ENCODE peak calls at places on chromosomes 6 and 20, in four cellular contexts. Q is esophagus squamous epithelium, L is left ventricle myocardium inferior, K is mammary epithelial cell. P is an unnamed sample.
A peak's percentile ranks its signal among the peaks of the same experiment; 100 is the strongest.

GRCh38 chr6:113684382-113684901 is 172.7 kb upstream of the MARCKS start:
- DNase-seq in Q (no peak), L (no peak), K (peak; percentile 75), P (no peak)

GRCh38 chr6:169949501-169950097 is 198.2 kb downstream of the ERMARD start:
- DNase-seq in Q (no peak), L (no peak), K (no peak), P (no peak)

GRCh38 chr6:89028774-89029173 is 51.8 kb upstream of the PNRC1 start:
- DNase-seq in Q (no peak), L (no peak), K (no peak), P (no peak)

GRCh38 chr20:31565699-31566331 is 39.3 kb upstream of the ID1 start:
- DNase-seq in Q (no peak), L (no peak), K (peak; percentile 96), P (no peak)

GRCh38 chr6:117504478-117505144 is 22.1 kb downstream of the DCBLD1 start:
- DNase-seq in Q (no peak), L (no peak), K (no peak), P (no peak)

GRCh38 chr6:3669916-3670315 is 81.6 kb downstream of the PXDC1 start:
- DNase-seq in Q (no peak), L (no peak), K (no peak), P (no peak)

GRCh38 chr6:169167581-169168301 is 85.9 kb downstream of the THBS2 start:
- DNase-seq in Q (no peak), L (peak; percentile 70), K (peak; percentile 47), P (no peak)

GRCh38 chr6:63757826-63758225 is 122.2 kb downstream of the PHF3 start:
- DNase-seq in Q (no peak), L (no peak), K (no peak), P (no peak)

GRCh38 chr6:44932651-44933091 is 395.5 kb upstream of the RUNX2 start:
- DNase-seq in Q (no peak), L (no peak), K (no peak), P (peak; percentile 76)

GRCh38 chr6:3457710-3458605 is 1.1 kb upstream of the SLC22A23 start:
- DNase-seq in Q (no peak), L (no peak), K (no peak), P (no peak)

GRCh38 chr20:57744206-57744605 is 34.4 kb upstream of the PMEPA1 start:
- DNase-seq in Q (no peak), L (no peak), K (no peak), P (no peak)

GRCh38 chr20:2139250-2139649 is 37.6 kb downstream of the STK35 start:
- DNase-seq in Q (no peak), L (no peak), K (no peak), P (no peak)
- H3K27ac ChIP-seq in Q (no peak overlapping the region), L (peak overlapping the region; percentile 89), K (no peak overlapping the region), P (no peak overlapping the region)

GRCh38 chr20:61611401-61611800 is 359.3 kb downstream of the CDH4 start:
- DNase-seq in Q (no peak), L (no peak), K (no peak), P (no peak)
- H3K4me1 ChIP-seq in Q (no peaks in the 10 kb centered on the region), L (no peaks in the 10 kb centered on the region), K (no peaks in the 10 kb centered on the region), P (no peaks in the 10 kb centered on the region)

GRCh38 chr6:109892451-109893435 is 85.4 kb upstream of the GPR6 start:
- DNase-seq in Q (no peak), L (no peak), K (peak; percentile 79), P (no peak)

GRCh38 chr6:109894181-109894580 is 83.9 kb upstream of the GPR6 start:
- DNase-seq in Q (no peak), L (no peak), K (no peak), P (no peak)

GRCh38 chr6:109896333-109896732 is 81.8 kb upstream of the GPR6 start:
- DNase-seq in Q (no peak), L (no peak), K (no peak), P (no peak)

GRCh38 chr6:109891924-109892323 is 86.2 kb upstream of the GPR6 start:
- DNase-seq in Q (no peak), L (no peak), K (no peak), P (no peak)

GRCh38 chr6:109893606-109894005 is 84.5 kb upstream of the GPR6 start:
- DNase-seq in Q (no peak), L (no peak), K (no peak), P (no peak)
- H3K27ac ChIP-seq in Q (peak overlapping the region; percentile 62), L (peak overlapping the region; percentile 27), K (no peak overlapping the region), P (no peak overlapping the region)

DNA sequence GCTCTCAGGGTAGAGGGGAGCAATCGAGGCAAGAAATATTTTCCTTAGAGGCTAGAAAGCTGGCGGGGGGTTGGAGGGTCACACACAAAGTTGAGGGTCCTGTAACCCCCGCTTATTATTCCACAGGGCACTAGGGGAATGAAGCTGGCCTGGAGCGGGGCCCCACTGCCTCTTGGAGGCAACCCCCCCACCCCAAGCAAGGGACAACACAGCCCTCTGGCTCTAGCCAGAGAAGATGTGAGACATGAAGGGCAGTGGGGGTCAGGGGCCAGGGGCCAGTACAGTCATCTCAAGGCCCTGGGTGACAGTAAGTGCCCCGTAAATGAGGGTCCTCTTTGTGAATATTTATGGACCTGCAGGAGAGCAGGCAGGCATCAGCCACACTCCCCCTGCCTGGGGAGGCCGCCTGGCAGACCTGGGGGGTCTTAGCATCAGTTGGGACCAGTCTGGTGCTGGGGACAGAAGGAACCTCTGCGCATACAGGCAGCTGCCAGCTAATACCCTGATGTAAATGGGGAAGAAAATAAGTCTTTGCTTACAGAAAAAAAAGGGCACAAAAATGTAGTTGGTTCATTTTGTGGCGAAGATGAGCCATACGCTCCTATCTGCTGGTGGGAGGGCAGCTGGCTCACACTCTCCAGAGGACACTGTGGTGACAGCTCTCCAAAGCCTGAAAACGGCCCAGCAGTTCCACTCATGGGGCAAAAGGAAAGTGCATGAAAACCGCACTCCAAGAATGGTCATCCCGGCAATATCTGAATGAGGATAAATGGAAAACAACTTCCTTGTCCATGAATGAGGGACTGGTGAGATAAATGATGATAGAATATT is 21.9 kb downstream of the SPATA2 start:
- DNase-seq in Q (no peak), L (no peak), K (no peak), P (no peak)
- H3K4me1 ChIP-seq in Q (peaks cover 9% of the 10 kb centered on the region), L (peaks cover 60% of the 10 kb centered on the region), K (no peaks in the 10 kb centered on the region), P (peaks cover 23% of the 10 kb centered on the region)